ENCODE peak calls at places on chromosomes 2 and 18, in five cellular contexts. Q is HCT116, I is right lobe of liver, G is breast epithelium, J is tibial nerve. M is an unnamed sample.

GRCh38 chr18:34643982-34644381 is 66.1 kb upstream of the DTNA start:
- DNase-seq in Q (no peak), I (no peak), G (no peak), J (no peak), M (no peak)

GRCh38 chr2:22270341-22270740 is 1114.6 kb upstream of the KLHL29 start:
- DNase-seq in Q (no peak), I (no peak), G (no peak), J (no peak), M (no peak)

GRCh38 chr2:71578665-71579371 is 125.5 kb downstream of the DYSF start:
- DNase-seq in Q (no peak), I (no peak), G (no peak), J (peak), M (no peak)

GRCh38 chr2:34368304-34368703 is 769.2 kb upstream of the FAM98A start:
- DNase-seq in Q (no peak), I (no peak), G (no peak), J (no peak), M (no peak)

GRCh38 chr2:191501390-191502168 is 176.4 kb upstream of the NABP1 start:
- DNase-seq in Q (peak), I (no peak), G (no peak), J (no peak), M (no peak)

GRCh38 chr2:48343571-48344440 is 186.1 kb upstream of the STON1 start:
- DNase-seq in Q (no peak), I (no peak), G (no peak), J (no peak), M (no peak)

GRCh38 chr2:9002637-9003365 is 683 bp downstream of the MBOAT2 start:
- DNase-seq in Q (no peak), I (peak), G (no peak), J (no peak), M (no peak)

GRCh38 chr2:134718095-134718955 is 475 bp downstream of the TMEM163 start:
- DNase-seq in Q (no peak), I (no peak), G (no peak), J (no peak), M (peak)

GRCh38 chr2:46073540-46074018 is 223.6 kb upstream of the EPAS1 start:
- DNase-seq in Q (peak), I (no peak), G (no peak), J (no peak), M (no peak)

GRCh38 chr2:105262662-105263091 is 21.1 kb downstream of the GPR45 start:
- DNase-seq in Q (no peak), I (no peak), G (no peak), J (no peak), M (no peak)

GRCh38 chr2:127421871-127422618 is 3.8 kb downstream of the PROC start:
- DNase-seq in Q (no peak), I (no peak), G (no peak), J (no peak), M (no peak)

GRCh38 chr2:196537311-196537710 is 102.2 kb upstream of the CCDC150 start:
- DNase-seq in Q (no peak), I (no peak), G (no peak), J (no peak), M (no peak)

GRCh38 chr2:46847185-46847710 is 68.4 kb downstream of the MCFD2 start:
- DNase-seq in Q (no peak), I (peak), G (peak), J (peak), M (no peak)

GRCh38 chr18:22705328-22705727 is 227.8 kb upstream of the RBBP8 start:
- DNase-seq in Q (no peak), I (no peak), G (no peak), J (no peak), M (no peak)

GRCh38 chr2:21544392-21544791 is 420.6 kb downstream of the TDRD15 start:
- DNase-seq in Q (no peak), I (no peak), G (no peak), J (no peak), M (no peak)

DNA sequence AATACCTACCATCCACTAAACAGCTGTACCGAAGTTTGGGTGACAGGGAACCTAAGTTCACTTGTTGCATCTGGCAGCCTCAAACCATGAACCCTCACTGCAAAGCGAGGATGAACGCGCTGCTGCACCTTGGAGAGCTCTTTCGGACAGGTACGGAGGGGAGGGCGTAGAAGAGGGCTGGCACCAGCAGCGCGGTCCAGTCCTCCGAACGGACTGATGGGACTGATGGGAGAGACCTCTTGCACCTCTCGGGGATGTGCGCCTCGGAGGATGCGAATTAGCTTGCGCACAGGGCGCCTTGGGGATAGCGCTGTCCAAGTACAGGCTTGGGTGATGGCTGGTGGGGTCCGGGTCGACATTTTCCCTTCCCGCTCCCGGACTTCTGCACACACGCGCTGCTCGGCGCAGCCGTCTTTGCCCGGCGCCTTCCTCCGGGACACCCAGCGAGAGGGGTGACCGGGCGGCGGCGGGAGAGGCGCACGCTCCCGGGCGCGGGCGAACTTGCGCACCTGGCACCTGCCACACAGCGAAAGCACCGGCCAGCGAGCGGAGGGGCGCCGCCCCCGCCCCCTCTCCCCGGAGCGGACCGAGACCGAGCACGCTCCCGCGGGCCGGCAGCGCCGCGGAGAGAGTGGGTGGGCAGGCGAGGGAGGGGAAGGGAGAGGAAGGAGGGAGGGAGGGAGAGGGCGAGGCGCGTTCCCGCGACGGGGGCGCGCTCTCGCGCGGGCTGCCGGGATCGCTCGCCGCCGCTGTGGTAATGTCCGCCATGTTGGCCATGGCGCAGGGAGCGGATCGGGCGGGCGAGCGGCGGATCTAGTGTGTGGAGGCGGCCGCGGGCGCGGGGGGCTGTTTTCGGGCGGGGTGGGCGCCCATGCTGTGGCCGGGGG is at the start of gene EPC2:
- DNase-seq in Q (peak), I (peak), G (peak), J (peak), M (peak)
- TF ChIP-seq POLR2A in Q (no peak), I (peak), G (no peak), J (no peak), M (peak)

DNA sequence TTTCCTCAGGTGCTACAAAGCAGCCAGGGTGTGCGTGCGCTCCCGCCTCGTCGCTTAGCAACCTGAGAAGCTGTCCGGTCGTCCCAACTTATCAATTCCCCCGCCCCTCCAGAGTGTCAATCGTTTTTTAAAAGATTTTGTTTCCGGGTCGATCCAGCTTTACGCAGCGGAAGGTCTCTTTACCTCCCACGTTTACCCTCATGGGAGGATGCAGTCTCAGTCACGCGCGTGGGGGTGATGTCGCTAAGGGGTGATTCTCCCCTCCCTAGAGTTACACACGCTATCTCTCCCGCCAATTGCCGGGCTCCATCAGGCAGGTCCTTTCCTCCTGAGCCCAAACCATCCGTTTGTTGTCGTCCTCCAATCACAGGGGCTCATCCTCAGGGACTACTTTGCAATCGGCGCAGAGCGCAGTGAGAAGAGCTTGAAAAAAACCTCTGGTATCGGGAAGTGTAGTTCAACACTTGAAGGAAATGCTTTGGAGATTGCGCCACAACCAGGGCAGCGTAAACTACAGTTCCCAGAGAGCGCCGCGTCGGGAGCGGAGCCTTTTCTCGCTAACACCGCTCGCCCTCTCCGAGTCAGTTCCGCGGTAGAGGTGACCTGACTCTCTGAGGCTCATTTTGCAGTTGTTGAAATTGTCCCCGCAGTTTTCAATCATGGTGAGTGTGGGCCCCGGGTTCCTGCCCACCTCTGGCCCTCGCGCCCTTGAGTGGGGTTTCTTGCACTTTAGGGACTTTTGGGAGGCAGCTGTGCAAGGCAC is at the start of the genes MDH1 and WDPCP:
- DNase-seq in Q (peak), I (peak), G (peak), J (peak), M (peak)
- TF ChIP-seq POLR2A in Q (peak), I (peak), G (peak), J (peak), M (peak)

GRCh38 chr18:46917108-46917807 is at the start of the genes KATNAL2 and PIAS2:
- DNase-seq in Q (peak), I (peak), G (peak), J (peak), M (peak)
- TF ChIP-seq POLR2A in Q (peak), I (peak), G (no peak), J (peak), M (peak)

GRCh38 chr2:188382107-188382506 is 90.4 kb downstream of the GULP1 start:
- DNase-seq in Q (no peak), I (no peak), G (no peak), J (no peak), M (no peak)
- TF ChIP-seq POLR2A in Q (no peak), I (no peak), G (no peak), J (no peak), M (no peak)

GRCh38 chr2:29014331-29014730 is 33.2 kb downstream of the TOGARAM2 start:
- DNase-seq in Q (no peak), I (no peak), G (no peak), J (no peak), M (no peak)

GRCh38 chr2:29015701-29016470 is 34.8 kb downstream of the TOGARAM2 start:
- DNase-seq in Q (no peak), I (no peak), G (no peak), J (no peak), M (no peak)

GRCh38 chr2:29013046-29013780 is 32.1 kb downstream of the TOGARAM2 start:
- DNase-seq in Q (no peak), I (no peak), G (no peak), J (no peak), M (no peak)

GRCh38 chr2:29016500-29016899 is 35.4 kb downstream of the TOGARAM2 start:
- DNase-seq in Q (no peak), I (no peak), G (no peak), J (no peak), M (no peak)

GRCh38 chr2:29014811-29015414 is 33.8 kb downstream of the TOGARAM2 start:
- DNase-seq in Q (no peak), I (no peak), G (no peak), J (no peak), M (peak)
- TF ChIP-seq POLR2A in Q (no peak), I (no peak), G (no peak), J (no peak), M (no peak)

DNA sequence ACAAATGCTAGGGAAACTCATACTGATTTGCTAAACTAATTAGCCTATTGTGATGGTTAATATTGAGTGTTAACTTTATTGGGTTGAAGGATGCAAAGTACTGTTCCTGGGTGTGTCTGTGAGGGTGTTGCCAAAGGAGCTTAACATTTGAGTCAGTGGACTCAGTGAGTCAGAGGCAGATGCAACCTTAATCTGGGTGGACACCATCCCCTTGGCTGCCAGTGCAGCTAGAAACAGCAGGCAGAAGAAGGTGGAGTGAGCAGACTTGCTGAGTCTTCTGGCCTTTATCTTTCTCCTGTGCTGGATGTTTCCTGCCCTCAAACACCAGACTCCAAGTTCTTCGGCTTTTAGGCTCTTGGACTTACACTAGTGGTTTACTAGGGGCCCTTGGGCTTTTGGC is 69.9 kb downstream of the RPRM start:
- DNase-seq in Q (no peak), I (no peak), G (no peak), J (no peak), M (no peak)
- TF ChIP-seq POLR2A in Q (no peak), I (no peak), G (no peak), J (no peak), M (no peak)

GRCh38 chr2:50345691-50346090 is 686.2 kb downstream of the NRXN1 start:
- DNase-seq in Q (no peak), I (no peak), G (no peak), J (no peak), M (no peak)

GRCh38 chr2:50344509-50345106 is 687.3 kb downstream of the NRXN1 start:
- DNase-seq in Q (no peak), I (no peak), G (no peak), J (no peak), M (no peak)

GRCh38 chr2:50346586-50347351 is 685.2 kb downstream of the NRXN1 start:
- DNase-seq in Q (no peak), I (no peak), G (no peak), J (no peak), M (no peak)

GRCh38 chr2:50346104-50346503 is 685.8 kb downstream of the NRXN1 start:
- DNase-seq in Q (no peak), I (no peak), G (no peak), J (no peak), M (no peak)

GRCh38 chr2:50343157-50343821 is 688.6 kb downstream of the NRXN1 start:
- DNase-seq in Q (no peak), I (no peak), G (no peak), J (no peak), M (no peak)
- TF ChIP-seq POLR2A in Q (no peak), I (no peak), G (no peak), J (no peak), M (no peak)

DNA sequence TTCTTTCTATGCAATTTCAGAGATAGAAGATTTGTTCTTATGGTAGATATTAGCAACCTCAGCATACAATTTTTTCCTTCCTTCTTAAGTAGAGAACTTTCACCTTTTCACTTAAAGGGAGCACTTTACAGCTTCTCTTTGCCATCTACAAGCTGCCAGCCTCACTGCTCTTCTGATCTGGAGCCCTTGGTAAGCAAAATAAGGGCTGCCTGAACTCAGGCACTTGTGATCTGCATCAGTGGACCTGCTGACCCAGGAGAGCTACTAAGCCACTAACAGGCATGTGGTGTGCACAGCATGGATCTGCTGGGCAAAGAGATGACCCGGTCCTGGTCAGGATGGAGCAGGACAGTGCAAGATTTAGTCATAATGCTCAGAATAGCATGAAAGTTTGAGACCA is 80.8 kb upstream of the SNTG2 start:
- DNase-seq in Q (no peak), I (no peak), G (no peak), J (no peak), M (no peak)
- TF ChIP-seq POLR2A in Q (no peak), I (no peak), G (no peak), J (no peak), M (no peak)

M was measured in GM12891.